ENCODE peak calls at places on chromosomes 5 and 9, in six cellular contexts. One of them, this sample, is unnamed.

GRCh38 chr9:2413196-2413840 is 208.3 kb upstream of the VLDLR start:
- DNase-seq in GM12878: no peak
- DNase-seq in A549: no peak
- DNase-seq in endothelial cell of umbilical vein: no peak
- DNase-seq in K562: no peak
- DNase-seq in HepG2: no peak
- DNase-seq in this sample: no peak

GRCh38 chr5:92337772-92338234 is 954.7 kb upstream of the ARRDC3 start:
- DNase-seq in K562: no peak
- DNase-seq in GM12878: no peak
- DNase-seq in HepG2: no peak
- DNase-seq in endothelial cell of umbilical vein: no peak
- DNase-seq in A549: no peak
- DNase-seq in this sample: no peak

GRCh38 chr5:42591026-42591425 is 165.6 kb upstream of the CCDC152 start:
- DNase-seq in A549: no peak
- DNase-seq in K562: no peak
- DNase-seq in HepG2: no peak
- DNase-seq in GM12878: no peak
- DNase-seq in endothelial cell of umbilical vein: no peak
- DNase-seq in this sample: no peak

GRCh38 chr5:73312146-73312871 is 136.3 kb downstream of the FOXD1 start:
- DNase-seq in endothelial cell of umbilical vein: no peak
- DNase-seq in GM12878: no peak
- DNase-seq in HepG2: no peak
- DNase-seq in K562: peak
- DNase-seq in A549: peak
- DNase-seq in this sample: peak

GRCh38 chr5:40736103-40736875 is 19.5 kb downstream of the TTC33 start:
- DNase-seq in endothelial cell of umbilical vein: peak
- DNase-seq in K562: peak
- DNase-seq in GM12878: peak
- DNase-seq in HepG2: peak
- DNase-seq in A549: peak
- DNase-seq in this sample: peak

GRCh38 chr5:134046330-134046729 is 41.6 kb upstream of the VDAC1 start:
- DNase-seq in A549: no peak
- DNase-seq in HepG2: peak
- DNase-seq in K562: no peak
- DNase-seq in GM12878: no peak
- DNase-seq in endothelial cell of umbilical vein: no peak
- DNase-seq in this sample: no peak

GRCh38 chr5:136215812-136216211 is 22.9 kb upstream of the SMIM32 start:
- DNase-seq in endothelial cell of umbilical vein: no peak
- DNase-seq in HepG2: no peak
- DNase-seq in K562: no peak
- DNase-seq in GM12878: no peak
- DNase-seq in A549: no peak
- DNase-seq in this sample: no peak

GRCh38 chr5:180173875-180174586 is 35.0 kb downstream of the RASGEF1C start:
- DNase-seq in A549: peak
- DNase-seq in HepG2: no peak
- DNase-seq in GM12878: no peak
- DNase-seq in endothelial cell of umbilical vein: no peak
- DNase-seq in K562: no peak
- DNase-seq in this sample: no peak

GRCh38 chr9:131677445-131678180 is 62.3 kb downstream of the RAPGEF1 start:
- DNase-seq in HepG2: peak
- DNase-seq in K562: no peak
- DNase-seq in GM12878: peak
- DNase-seq in endothelial cell of umbilical vein: peak
- DNase-seq in A549: no peak
- DNase-seq in this sample: peak

GRCh38 chr5:90191352-90192045 is 218.1 kb downstream of the CETN3 start:
- DNase-seq in HepG2: no peak
- DNase-seq in K562: no peak
- DNase-seq in A549: no peak
- DNase-seq in endothelial cell of umbilical vein: no peak
- DNase-seq in GM12878: no peak
- DNase-seq in this sample: no peak

GRCh38 chr9:12813960-12814876 is 39.4 kb downstream of the LURAP1L start:
- DNase-seq in endothelial cell of umbilical vein: peak
- DNase-seq in K562: no peak
- DNase-seq in HepG2: peak
- DNase-seq in A549: peak
- DNase-seq in GM12878: no peak
- DNase-seq in this sample: peak

GRCh38 chr5:75395277-75395676 is 58.3 kb downstream of the HMGCR start:
- DNase-seq in HepG2: peak
- DNase-seq in endothelial cell of umbilical vein: no peak
- DNase-seq in K562: peak
- DNase-seq in GM12878: no peak
- DNase-seq in A549: peak
- DNase-seq in this sample: no peak

GRCh38 chr9:33155393-33155792 is 11.7 kb downstream of the B4GALT1 start:
- DNase-seq in A549: no peak
- DNase-seq in endothelial cell of umbilical vein: no peak
- DNase-seq in K562: no peak
- DNase-seq in GM12878: no peak
- DNase-seq in HepG2: no peak
- DNase-seq in this sample: peak

GRCh38 chr5:172830876-172831662 is 3.0 kb upstream of the ERGIC1 start:
- DNase-seq in K562: no peak
- DNase-seq in A549: no peak
- DNase-seq in HepG2: no peak
- DNase-seq in GM12878: no peak
- DNase-seq in endothelial cell of umbilical vein: peak
- DNase-seq in this sample: peak

GRCh38 chr9:135341612-135342169 is 137.9 kb upstream of the PPP1R26 start:
- DNase-seq in GM12878: no peak
- DNase-seq in HepG2: no peak
- DNase-seq in A549: no peak
- DNase-seq in endothelial cell of umbilical vein: no peak
- DNase-seq in K562: no peak
- DNase-seq in this sample: no peak

GRCh38 chr5:142597546-142598337 is 88.1 kb downstream of the FGF1 start:
- DNase-seq in HepG2: peak
- DNase-seq in A549: peak
- DNase-seq in endothelial cell of umbilical vein: peak
- DNase-seq in GM12878: no peak
- DNase-seq in K562: peak
- DNase-seq in this sample: peak

GRCh38 chr5:24643255-24643654 is 1.5 kb downstream of the CDH10 start:
- DNase-seq in HepG2: no peak
- DNase-seq in endothelial cell of umbilical vein: no peak
- DNase-seq in GM12878: no peak
- DNase-seq in A549: no peak
- DNase-seq in K562: no peak
- DNase-seq in this sample: no peak

GRCh38 chr5:24646915-24647314 is 2.1 kb upstream of the CDH10 start:
- DNase-seq in GM12878: no peak
- DNase-seq in A549: no peak
- DNase-seq in endothelial cell of umbilical vein: no peak
- DNase-seq in HepG2: peak
- DNase-seq in K562: no peak
- DNase-seq in this sample: no peak

GRCh38 chr5:24643880-24644279 is 898 bp downstream of the CDH10 start:
- DNase-seq in K562: no peak
- DNase-seq in HepG2: no peak
- DNase-seq in endothelial cell of umbilical vein: no peak
- DNase-seq in A549: no peak
- DNase-seq in GM12878: no peak
- DNase-seq in this sample: no peak

GRCh38 chr5:24642022-24642421 is 2.8 kb downstream of the CDH10 start:
- DNase-seq in GM12878: no peak
- DNase-seq in K562: no peak
- DNase-seq in A549: peak
- DNase-seq in HepG2: peak
- DNase-seq in endothelial cell of umbilical vein: no peak
- DNase-seq in this sample: peak

GRCh38 chr5:24644757-24645156 is at the start of gene CDH10:
- DNase-seq in endothelial cell of umbilical vein: no peak
- DNase-seq in K562: no peak
- DNase-seq in HepG2: no peak
- DNase-seq in A549: peak
- DNase-seq in GM12878: no peak
- DNase-seq in this sample: no peak
- TF ChIP-seq MAX in endothelial cell of umbilical vein: no peak
- TF ChIP-seq MAX in K562: no peak
- TF ChIP-seq MAX in HepG2: no peak
- TF ChIP-seq MAX in A549: no peak
- TF ChIP-seq MAX in GM12878: no peak
- TF ChIP-seq MAX in this sample: no peak

DNA sequence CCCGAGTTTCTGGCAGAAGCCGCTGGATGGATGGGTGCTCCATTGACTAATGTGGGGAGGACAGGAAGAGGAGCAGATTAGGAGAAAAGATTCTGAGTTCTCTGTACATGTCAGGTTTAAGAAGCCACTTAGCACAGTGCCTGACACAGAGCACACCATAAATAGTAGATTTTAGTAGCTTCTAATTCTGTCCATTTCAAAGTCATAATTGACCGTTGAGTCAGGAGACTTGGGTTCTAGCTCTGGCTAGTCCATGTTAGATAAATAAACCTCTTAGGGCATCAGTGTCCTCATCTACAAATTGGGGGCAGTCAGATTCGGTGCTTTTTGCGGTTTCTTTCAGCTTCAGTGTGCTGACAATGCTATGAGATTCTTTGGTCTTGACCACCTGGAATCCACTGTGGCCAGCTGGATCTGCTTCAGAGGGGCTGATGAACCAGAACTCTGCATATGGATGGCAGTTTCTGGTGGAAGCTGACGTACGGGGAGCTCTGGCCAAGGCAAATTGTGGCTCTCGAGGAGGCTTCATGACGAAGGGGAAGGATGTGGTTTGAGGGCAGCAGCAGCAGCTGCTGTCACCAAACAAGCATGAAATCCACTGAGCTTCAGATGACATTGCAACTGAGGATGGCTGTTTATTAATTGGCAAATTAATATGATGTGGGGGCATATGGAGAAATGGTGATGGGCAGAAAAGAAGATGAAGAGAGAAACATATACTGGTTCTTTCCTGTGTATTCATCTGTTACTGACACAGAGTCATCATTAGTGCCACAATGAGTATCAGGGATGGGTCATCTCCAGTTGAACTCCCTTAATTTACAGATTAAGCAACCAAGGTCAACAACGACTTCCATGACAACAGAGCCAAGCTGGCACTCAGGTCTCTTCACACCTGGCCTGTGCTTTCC is 134.4 kb downstream of the AOPEP start:
- DNase-seq in endothelial cell of umbilical vein: no peak
- DNase-seq in K562: no peak
- DNase-seq in A549: no peak
- DNase-seq in GM12878: peak
- DNase-seq in HepG2: no peak
- DNase-seq in this sample: peak
- TF ChIP-seq MYC in endothelial cell of umbilical vein: no peak
- TF ChIP-seq MYC in K562: no peak
- TF ChIP-seq MYC in A549: no peak
- TF ChIP-seq MYC in GM12878: no peak
- TF ChIP-seq MYC in HepG2: no peak
- TF ChIP-seq MYC in this sample: no peak

GRCh38 chr9:114336699-114337395 is 7.2 kb downstream of the ORM2 start:
- DNase-seq in HepG2: no peak
- DNase-seq in K562: no peak
- DNase-seq in A549: no peak
- DNase-seq in endothelial cell of umbilical vein: no peak
- DNase-seq in GM12878: no peak
- DNase-seq in this sample: no peak

GRCh38 chr9:114341991-114342390 is 12.3 kb downstream of the ORM2 start:
- DNase-seq in HepG2: no peak
- DNase-seq in endothelial cell of umbilical vein: no peak
- DNase-seq in K562: no peak
- DNase-seq in GM12878: no peak
- DNase-seq in A549: no peak
- DNase-seq in this sample: no peak

GRCh38 chr9:114338187-114338586 is 8.5 kb downstream of the ORM2 start:
- DNase-seq in HepG2: no peak
- DNase-seq in endothelial cell of umbilical vein: no peak
- DNase-seq in GM12878: no peak
- DNase-seq in K562: no peak
- DNase-seq in A549: no peak
- DNase-seq in this sample: no peak

GRCh38 chr9:114341152-114341830 is 11.6 kb downstream of the ORM2 start:
- DNase-seq in GM12878: no peak
- DNase-seq in A549: no peak
- DNase-seq in K562: no peak
- DNase-seq in HepG2: no peak
- DNase-seq in endothelial cell of umbilical vein: no peak
- DNase-seq in this sample: no peak

DNA sequence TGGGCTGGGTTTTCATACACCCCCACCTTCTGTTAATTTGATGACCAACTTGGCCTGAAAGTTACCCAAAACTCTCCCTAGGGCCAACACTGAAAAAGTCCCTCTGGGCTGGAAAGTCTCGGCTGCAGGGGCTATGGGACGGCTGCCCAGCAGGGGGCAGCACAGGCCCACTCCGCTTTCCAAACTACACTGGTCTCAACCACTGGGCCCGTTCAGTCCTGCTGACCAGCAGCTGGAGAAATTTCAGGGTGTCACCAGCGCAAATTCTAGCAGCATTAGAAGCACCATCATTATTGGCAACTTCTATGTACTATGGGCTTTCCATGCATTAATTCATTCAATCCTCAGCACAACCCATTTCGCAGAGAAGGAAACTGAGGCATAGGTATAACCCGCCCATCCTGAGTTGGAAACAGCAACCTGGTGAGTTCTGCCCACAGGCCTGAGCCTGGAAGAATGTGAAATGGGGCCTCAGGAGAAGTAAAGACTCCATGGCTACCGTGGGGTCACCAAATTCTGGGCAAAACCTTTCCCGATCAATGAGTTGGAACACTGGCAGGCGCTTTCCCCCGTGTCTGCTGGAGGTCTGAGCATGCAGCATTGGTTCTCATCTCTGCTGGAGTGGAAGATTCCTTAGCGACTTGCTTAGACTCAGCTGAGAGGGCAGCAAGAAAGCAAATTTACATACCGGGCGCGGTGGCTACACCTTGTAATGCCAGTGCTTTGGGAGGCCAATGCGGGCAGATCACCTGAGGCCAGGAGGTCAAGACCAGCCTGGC is 9.7 kb downstream of the ORM2 start:
- DNase-seq in endothelial cell of umbilical vein: peak
- DNase-seq in HepG2: peak
- DNase-seq in A549: peak
- DNase-seq in GM12878: peak
- DNase-seq in K562: peak
- DNase-seq in this sample: peak
- TF ChIP-seq POLR2A in endothelial cell of umbilical vein: no peak
- TF ChIP-seq POLR2A in HepG2: no peak
- TF ChIP-seq POLR2A in A549: no peak
- TF ChIP-seq POLR2A in GM12878: no peak
- TF ChIP-seq POLR2A in K562: no peak
- TF ChIP-seq POLR2A in this sample: no peak

GRCh38 chr5:56305001-56305400 is 71.9 kb upstream of the ANKRD55 start:
- DNase-seq in endothelial cell of umbilical vein: no peak
- DNase-seq in HepG2: no peak
- DNase-seq in A549: no peak
- DNase-seq in K562: no peak
- DNase-seq in GM12878: no peak
- DNase-seq in this sample: no peak
- TF ChIP-seq MAX in endothelial cell of umbilical vein: no peak
- TF ChIP-seq MAX in HepG2: no peak
- TF ChIP-seq MAX in A549: no peak
- TF ChIP-seq MAX in K562: no peak
- TF ChIP-seq MAX in GM12878: no peak
- TF ChIP-seq MAX in this sample: no peak